ENCODE peak calls at places on chromosomes 11 and 22, in four cellular contexts. O is MCF 10A; T is activated CD8-positive, alpha-beta T cell treated with anti-CD3 and anti-CD28 coated beads for 36 hours; H is heart left ventricle. W is an unnamed sample.

GRCh38 chr11:65468874-65469333 is 29.9 kb upstream of the MALAT1 start:
- DNase-seq in T (peak; percentile 84), H (peak; percentile 56), O (peak; percentile 87), W (peak; percentile 96)

GRCh38 chr11:116991491-116991890 is 106.7 kb downstream of the SIK3 start:
- DNase-seq in O (no peak), H (no peak), T (no peak), W (no peak)

GRCh38 chr11:104995001-104995408 is 26.6 kb upstream of the CASP4 start:
- DNase-seq in H (no peak), T (no peak), O (no peak), W (no peak)

GRCh38 chr22:31940506-31940905 is 3.8 kb upstream of the YWHAH start:
- DNase-seq in H (no peak), T (no peak), O (no peak), W (no peak)

GRCh38 chr11:126111458-126112116 is 48.9 kb upstream of the CDON start:
- DNase-seq in H (peak; percentile 46), T (no peak), O (no peak), W (no peak)

GRCh38 chr22:42376721-42377177 is 55.5 kb downstream of the NFAM1 start:
- DNase-seq in O (no peak), T (no peak), H (peak; percentile 49), W (no peak)

GRCh38 chr11:57458410-57459111 is 1.8 kb upstream of the RTN4RL2 start:
- DNase-seq in O (peak; percentile 38), T (peak; percentile 78), H (peak; percentile 56), W (peak; percentile 60)

GRCh38 chr22:23683545-23683944 is 7.3 kb upstream of the RGL4 start:
- DNase-seq in T (no peak), O (no peak), H (no peak), W (no peak)

GRCh38 chr11:68970921-68971636 is 9.7 kb downstream of the MRGPRD start:
- DNase-seq in H (no peak), T (no peak), O (no peak), W (no peak)

W was measured in PC-3.